ENCODE peak calls at places on chromosomes 11 and 22, in nine cellular contexts. One of them, this sample, is unnamed.

GRCh38 chr22:28006271-28006670 is 87.2 kb upstream of the PITPNB start:
- DNase-seq in stimulated activated CD8-positive, alpha-beta memory T cell treated with anti-CD3 and anti-CD28 coated beads, Interleukin-7, amount 100 ng/mL, for 24 hours: no peak
- DNase-seq in activated CD4-positive, alpha-beta T cell treated with anti-CD3 and anti-CD28 coated beads, Interleukin-2, amount 50 U/mL, for 4 hours: no peak
- DNase-seq in NCI-H345: no peak
- DNase-seq in Caco-2: no peak
- DNase-seq in NCI-H2029: no peak
- DNase-seq in CD8-positive, alpha-beta T cell: no peak
- DNase-seq in iPS-NIHi11: no peak
- DNase-seq in NCI-H2081: no peak
- DNase-seq in this sample: no peak

GRCh38 chr11:128294001-128294684 is 293.2 kb downstream of the ETS1 start:
- DNase-seq in stimulated activated CD8-positive, alpha-beta memory T cell treated with anti-CD3 and anti-CD28 coated beads, Interleukin-7, amount 100 ng/mL, for 24 hours: no peak
- DNase-seq in activated CD4-positive, alpha-beta T cell treated with anti-CD3 and anti-CD28 coated beads, Interleukin-2, amount 50 U/mL, for 4 hours: no peak
- DNase-seq in NCI-H345: no peak
- DNase-seq in Caco-2: no peak
- DNase-seq in NCI-H2029: no peak
- DNase-seq in CD8-positive, alpha-beta T cell: no peak
- DNase-seq in iPS-NIHi11: no peak
- DNase-seq in NCI-H2081: no peak
- DNase-seq in this sample: no peak

GRCh38 chr11:46920709-46921108 is 2.4 kb upstream of the LRP4 start:
- DNase-seq in stimulated activated CD8-positive, alpha-beta memory T cell treated with anti-CD3 and anti-CD28 coated beads, Interleukin-7, amount 100 ng/mL, for 24 hours: no peak
- DNase-seq in activated CD4-positive, alpha-beta T cell treated with anti-CD3 and anti-CD28 coated beads, Interleukin-2, amount 50 U/mL, for 4 hours: no peak
- DNase-seq in NCI-H345: no peak
- DNase-seq in Caco-2: no peak
- DNase-seq in NCI-H2029: no peak
- DNase-seq in CD8-positive, alpha-beta T cell: no peak
- DNase-seq in iPS-NIHi11: no peak
- DNase-seq in NCI-H2081: no peak
- DNase-seq in this sample: no peak

GRCh38 chr11:61654397-61654829 is 25.8 kb upstream of the DAGLA start:
- DNase-seq in stimulated activated CD8-positive, alpha-beta memory T cell treated with anti-CD3 and anti-CD28 coated beads, Interleukin-7, amount 100 ng/mL, for 24 hours: no peak
- DNase-seq in activated CD4-positive, alpha-beta T cell treated with anti-CD3 and anti-CD28 coated beads, Interleukin-2, amount 50 U/mL, for 4 hours: no peak
- DNase-seq in NCI-H345: no peak
- DNase-seq in Caco-2: no peak
- DNase-seq in NCI-H2029: no peak
- DNase-seq in CD8-positive, alpha-beta T cell: no peak
- DNase-seq in iPS-NIHi11: peak
- DNase-seq in NCI-H2081: no peak
- DNase-seq in this sample: no peak

GRCh38 chr11:92964471-92964870 is 5.0 kb upstream of the MTNR1B start:
- DNase-seq in stimulated activated CD8-positive, alpha-beta memory T cell treated with anti-CD3 and anti-CD28 coated beads, Interleukin-7, amount 100 ng/mL, for 24 hours: no peak
- DNase-seq in activated CD4-positive, alpha-beta T cell treated with anti-CD3 and anti-CD28 coated beads, Interleukin-2, amount 50 U/mL, for 4 hours: no peak
- DNase-seq in NCI-H345: no peak
- DNase-seq in Caco-2: peak
- DNase-seq in NCI-H2029: no peak
- DNase-seq in CD8-positive, alpha-beta T cell: no peak
- DNase-seq in iPS-NIHi11: no peak
- DNase-seq in NCI-H2081: no peak
- DNase-seq in this sample: no peak

GRCh38 chr11:35304393-35304790 is 115.0 kb downstream of the SLC1A2 start:
- DNase-seq in stimulated activated CD8-positive, alpha-beta memory T cell treated with anti-CD3 and anti-CD28 coated beads, Interleukin-7, amount 100 ng/mL, for 24 hours: no peak
- DNase-seq in activated CD4-positive, alpha-beta T cell treated with anti-CD3 and anti-CD28 coated beads, Interleukin-2, amount 50 U/mL, for 4 hours: no peak
- DNase-seq in NCI-H345: peak
- DNase-seq in Caco-2: no peak
- DNase-seq in NCI-H2029: peak
- DNase-seq in CD8-positive, alpha-beta T cell: no peak
- DNase-seq in iPS-NIHi11: no peak
- DNase-seq in NCI-H2081: peak
- DNase-seq in this sample: peak

GRCh38 chr11:128302425-128303186 is 284.8 kb downstream of the ETS1 start:
- DNase-seq in stimulated activated CD8-positive, alpha-beta memory T cell treated with anti-CD3 and anti-CD28 coated beads, Interleukin-7, amount 100 ng/mL, for 24 hours: no peak
- DNase-seq in activated CD4-positive, alpha-beta T cell treated with anti-CD3 and anti-CD28 coated beads, Interleukin-2, amount 50 U/mL, for 4 hours: peak
- DNase-seq in NCI-H345: no peak
- DNase-seq in Caco-2: no peak
- DNase-seq in NCI-H2029: peak
- DNase-seq in CD8-positive, alpha-beta T cell: peak
- DNase-seq in iPS-NIHi11: no peak
- DNase-seq in NCI-H2081: no peak
- DNase-seq in this sample: peak

GRCh38 chr11:76824083-76824939 is 36.4 kb upstream of the ACER3 start:
- DNase-seq in stimulated activated CD8-positive, alpha-beta memory T cell treated with anti-CD3 and anti-CD28 coated beads, Interleukin-7, amount 100 ng/mL, for 24 hours: no peak
- DNase-seq in activated CD4-positive, alpha-beta T cell treated with anti-CD3 and anti-CD28 coated beads, Interleukin-2, amount 50 U/mL, for 4 hours: no peak
- DNase-seq in NCI-H345: no peak
- DNase-seq in Caco-2: peak
- DNase-seq in NCI-H2029: no peak
- DNase-seq in CD8-positive, alpha-beta T cell: no peak
- DNase-seq in iPS-NIHi11: no peak
- DNase-seq in NCI-H2081: no peak
- DNase-seq in this sample: no peak

This sample was measured in CD4-positive, alpha-beta memory T cell.